ENCODE peak calls at places on chromosomes 13 and 19, in six cellular contexts. J is hepatocyte, P is PC-3, K is AG04450, S is esophagus squamous epithelium, F is GM10248. U is an unnamed sample.

GRCh38 chr13:99218545-99218944 is 17.9 kb downstream of the UBAC2 start:
- DNase-seq in J (no peak), P (no peak), K (no peak), S (no peak), F (no peak), U (no peak)

GRCh38 chr19:18590273-18591272 is 2.0 kb downstream of the REX1BD start:
- DNase-seq in J (peak), P (no peak), K (no peak), S (no peak), F (no peak), U (peak)

GRCh38 chr19:32580353-32580900 is 563 bp upstream of the PDCD5 start:
- DNase-seq in J (no peak), P (no peak), K (no peak), S (no peak), F (no peak), U (no peak)

GRCh38 chr19:5775668-5776309 is 8.8 kb downstream of the PRR22 start:
- DNase-seq in J (no peak), P (peak), K (no peak), S (no peak), F (no peak), U (no peak)

GRCh38 chr13:56736966-56737365 is 403.8 kb upstream of the PRR20A start:
- DNase-seq in J (no peak), P (no peak), K (no peak), S (no peak), F (no peak), U (no peak)

GRCh38 chr19:34834513-34834912 is 61.5 kb upstream of the ZNF599 start:
- DNase-seq in J (no peak), P (no peak), K (no peak), S (no peak), F (no peak), U (no peak)

GRCh38 chr19:34145741-34146202 is 26.5 kb upstream of the LSM14A start:
- DNase-seq in J (peak), P (peak), K (no peak), S (no peak), F (peak), U (peak)

GRCh38 chr19:53381376-53381775 is 13.6 kb upstream of the ZNF765 start:
- DNase-seq in J (no peak), P (no peak), K (no peak), S (no peak), F (no peak), U (no peak)

GRCh38 chr19:35153701-35154534 is 617 bp upstream of the FXYD5 start:
- DNase-seq in J (peak), P (peak), K (no peak), S (no peak), F (peak), U (peak)

GRCh38 chr13:114067886-114068722 is 64.3 kb downstream of the RASA3 start:
- DNase-seq in J (no peak), P (no peak), K (no peak), S (no peak), F (no peak), U (no peak)

GRCh38 chr19:19619121-19619848 is 798 bp upstream of the PBX4 start:
- DNase-seq in J (no peak), P (no peak), K (no peak), S (no peak), F (peak), U (no peak)

GRCh38 chr19:19816679-19817078 is 4.9 kb downstream of the ZNF506 start:
- DNase-seq in J (no peak), P (no peak), K (no peak), S (no peak), F (no peak), U (no peak)

GRCh38 chr19:45223879-45224278 is 21.3 kb downstream of the EXOC3L2 start:
- DNase-seq in J (no peak), P (no peak), K (no peak), S (no peak), F (no peak), U (no peak)

GRCh38 chr13:27942972-27943371 is 23.2 kb downstream of the PDX1 start:
- DNase-seq in J (no peak), P (no peak), K (no peak), S (no peak), F (no peak), U (no peak)

GRCh38 chr13:44989941-44990340 is 603 bp downstream of the GPALPP1 start:
- DNase-seq in J (peak), P (no peak), K (no peak), S (no peak), F (no peak), U (peak)

DNA sequence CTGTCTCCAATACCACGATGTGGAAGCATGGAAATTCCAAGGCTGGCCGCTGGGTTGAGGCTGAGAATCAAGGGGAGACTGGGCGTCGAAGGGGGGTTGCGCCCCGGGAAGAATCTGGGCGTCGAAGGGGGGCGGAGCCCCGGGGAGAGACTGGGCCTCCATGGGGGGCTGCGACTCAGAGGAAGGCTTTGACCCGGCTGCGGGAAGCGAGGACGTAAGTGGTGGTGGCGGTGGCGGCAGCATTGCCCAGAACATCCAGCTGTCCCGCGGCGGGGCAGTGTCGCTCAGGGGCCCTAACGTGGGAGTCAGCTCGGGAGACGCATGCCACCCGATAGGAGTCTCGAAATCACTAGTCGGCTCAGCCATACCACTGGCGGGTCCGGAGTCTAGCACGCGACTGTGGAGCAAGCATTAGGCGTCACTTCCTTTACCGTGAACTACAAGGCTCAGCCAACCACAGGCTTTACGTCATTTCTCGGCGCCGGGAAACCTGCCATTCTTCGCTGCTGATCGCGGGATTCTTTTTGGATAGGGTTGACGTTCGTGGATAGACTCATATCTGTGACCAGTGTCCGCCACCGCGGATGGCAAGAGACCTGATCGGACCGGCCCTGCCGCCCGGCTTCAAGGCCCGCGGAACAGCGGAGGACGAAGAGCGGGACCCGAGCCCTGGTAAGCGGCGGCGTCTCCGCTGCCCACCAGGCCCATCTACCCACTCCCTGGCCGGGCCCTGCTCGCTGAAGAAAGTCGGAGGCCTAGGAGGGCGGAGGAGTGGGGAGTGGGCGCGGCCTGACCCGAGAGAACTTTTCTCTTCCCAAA is at the start of the genes GPALPP1 and NUFIP1:
- DNase-seq in J (peak), P (peak), K (peak), S (peak), F (peak), U (peak)
- TF ChIP-seq CTCF in J (no peak), P (no peak), K (peak), S (no peak), F (no peak), U (no peak)

DNA sequence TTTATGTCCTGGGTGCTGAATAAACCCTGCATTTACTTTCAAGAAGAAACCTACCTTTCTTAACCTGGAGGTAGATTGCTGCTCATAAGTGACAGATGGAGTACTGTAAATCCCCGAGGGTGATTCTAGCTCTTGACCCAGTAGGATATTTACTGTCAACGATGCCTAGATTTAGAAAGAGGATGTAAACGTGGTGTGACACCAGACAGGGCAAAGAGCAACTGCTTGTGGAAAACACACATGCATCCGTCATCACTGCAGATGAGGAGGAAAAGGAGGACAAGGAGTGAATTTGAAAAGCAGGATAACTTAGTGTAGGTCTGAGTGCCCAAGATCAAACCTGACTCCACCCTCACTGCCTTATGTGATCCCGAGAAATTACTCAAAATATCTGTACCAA is 9.8 kb upstream of the CLN5 start:
- DNase-seq in J (no peak), P (no peak), K (no peak), S (no peak), F (no peak), U (no peak)
- TF ChIP-seq CTCF in J (no peak), P (no peak), K (no peak), S (no peak), F (no peak), U (no peak)

DNA sequence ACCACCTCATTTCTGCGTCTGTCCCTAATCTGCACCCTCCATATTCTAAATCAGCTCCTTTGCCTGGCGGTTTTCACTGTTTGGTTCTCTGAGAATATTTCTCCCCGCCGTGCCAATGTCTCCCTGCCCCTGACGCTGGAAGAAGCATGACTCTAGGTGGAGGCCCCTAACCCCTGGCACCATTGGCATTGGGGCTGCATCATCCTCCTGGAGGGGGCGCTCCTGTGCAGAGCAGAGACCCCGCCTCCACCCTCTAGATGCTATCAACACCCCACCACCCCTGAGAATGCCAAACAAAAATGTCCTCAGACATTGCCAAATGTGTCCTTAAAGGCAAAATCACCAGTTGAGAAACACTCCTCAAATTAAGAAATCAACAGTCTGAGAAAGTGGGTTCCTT is 6.5 kb downstream of the ZSCAN5B start:
- DNase-seq in J (no peak), P (no peak), K (no peak), S (no peak), F (no peak), U (no peak)
- TF ChIP-seq CTCF in J (no peak), P (no peak), K (no peak), S (no peak), F (no peak), U (no peak)

DNA sequence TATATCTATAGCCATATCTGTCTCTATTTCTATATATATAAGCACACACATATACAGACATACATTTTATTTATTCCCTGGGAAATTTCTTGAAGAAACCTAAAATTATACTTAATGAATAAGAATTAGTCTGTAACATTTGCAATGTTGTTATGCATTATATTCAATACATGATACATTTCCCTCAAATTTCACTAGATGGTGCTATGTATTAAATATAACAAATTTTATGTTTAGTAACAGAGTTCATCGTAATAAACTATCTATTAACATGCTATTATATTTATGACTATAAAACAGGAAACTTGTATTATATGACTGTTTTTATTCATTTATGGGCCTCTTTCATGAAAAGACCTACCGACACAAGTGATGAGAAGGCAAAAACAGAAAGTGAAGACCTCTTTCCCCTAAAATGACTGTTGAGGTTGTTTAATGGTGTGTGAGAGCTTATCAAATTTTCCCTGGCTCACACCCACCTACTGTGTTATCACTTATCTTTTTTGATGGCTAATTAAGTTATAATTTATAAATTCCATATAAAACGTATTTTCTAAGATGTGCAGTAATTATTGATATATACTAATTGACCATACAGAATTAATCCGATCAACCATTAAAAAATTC is 881.9 kb downstream of the SLITRK6 start:
- DNase-seq in J (peak), P (peak), K (no peak), S (no peak), F (no peak), U (peak)
- TF ChIP-seq CTCF in J (peak), P (peak), K (peak), S (peak), F (peak), U (peak)

GRCh38 chr19:14473915-14474578 is 1.1 kb downstream of the PTGER1 start:
- DNase-seq in J (peak), P (peak), K (no peak), S (no peak), F (no peak), U (peak)
- TF ChIP-seq CTCF in J (no peak), P (no peak), K (no peak), S (no peak), F (no peak), U (no peak)

GRCh38 chr13:50248537-50249521 is 233.6 kb downstream of the KCNRG start:
- DNase-seq in J (no peak), P (no peak), K (no peak), S (no peak), F (no peak), U (no peak)
- TF ChIP-seq CTCF in J (no peak), P (no peak), K (no peak), S (no peak), F (no peak), U (no peak)

GRCh38 chr19:2337329-2337707 is 8.8 kb downstream of the SPPL2B start:
- DNase-seq in J (peak), P (no peak), K (no peak), S (no peak), F (no peak), U (peak)
- TF ChIP-seq CTCF in J (peak), P (no peak), K (no peak), S (no peak), F (no peak), U (peak)

GRCh38 chr19:17556995-17557394 is 1.5 kb downstream of the COLGALT1 start:
- DNase-seq in J (no peak), P (no peak), K (no peak), S (no peak), F (no peak), U (no peak)

GRCh38 chr19:17555480-17555928 is at the start of gene COLGALT1:
- DNase-seq in J (peak), P (peak), K (peak), S (peak), F (peak), U (peak)

GRCh38 chr19:17557461-17557860 is 2.0 kb downstream of the COLGALT1 start:
- DNase-seq in J (no peak), P (no peak), K (no peak), S (no peak), F (no peak), U (no peak)

GRCh38 chr19:17554968-17555479 is 425 bp upstream of the COLGALT1 start:
- DNase-seq in J (no peak), P (no peak), K (no peak), S (no peak), F (no peak), U (no peak)

GRCh38 chr19:17555929-17556813 is 722 bp downstream of the COLGALT1 start:
- DNase-seq in J (peak), P (peak), K (no peak), S (no peak), F (peak), U (peak)
- TF ChIP-seq CTCF in J (no peak), P (no peak), K (peak), S (no peak), F (peak), U (no peak)

U was measured in cardiac muscle cell.